ENCODE peak calls at places on chromosomes 4 and X, in seven cellular contexts. One of them, this sample, is unnamed.

GRCh38 chr4:41060352-41061318 is 153.7 kb downstream of the APBB2 start:
- DNase-seq in stomach: no peak
- DNase-seq in tibial nerve: no peak
- DNase-seq in cardiac muscle cell: no peak
- DNase-seq in lower lobe of right lung: no peak
- DNase-seq in transverse colon: peak
- DNase-seq in stimulated activated CD4-positive, alpha-beta T cell treated with anti-CD3 and anti-CD28 coated beads, Interleukin-4, amount 100 ng/mL, for 24 hours: no peak
- DNase-seq in this sample: no peak

GRCh38 chr4:7828011-7828720 is 111.5 kb downstream of the AFAP1 start:
- DNase-seq in stomach: peak
- DNase-seq in tibial nerve: peak
- DNase-seq in cardiac muscle cell: no peak
- DNase-seq in lower lobe of right lung: peak
- DNase-seq in transverse colon: peak
- DNase-seq in stimulated activated CD4-positive, alpha-beta T cell treated with anti-CD3 and anti-CD28 coated beads, Interleukin-4, amount 100 ng/mL, for 24 hours: peak
- DNase-seq in this sample: peak

GRCh38 chrX:154548028-154548316 is 552 bp downstream of the IKBKG start:
- DNase-seq in stomach: no peak
- DNase-seq in tibial nerve: no peak
- DNase-seq in cardiac muscle cell: no peak
- DNase-seq in lower lobe of right lung: no peak
- DNase-seq in transverse colon: no peak
- DNase-seq in stimulated activated CD4-positive, alpha-beta T cell treated with anti-CD3 and anti-CD28 coated beads, Interleukin-4, amount 100 ng/mL, for 24 hours: no peak
- DNase-seq in this sample: no peak

GRCh38 chrX:101659601-101660063 is at the start of gene ARMCX2:
- DNase-seq in stomach: peak
- DNase-seq in tibial nerve: peak
- DNase-seq in cardiac muscle cell: peak
- DNase-seq in lower lobe of right lung: peak
- DNase-seq in transverse colon: peak
- DNase-seq in stimulated activated CD4-positive, alpha-beta T cell treated with anti-CD3 and anti-CD28 coated beads, Interleukin-4, amount 100 ng/mL, for 24 hours: no peak
- DNase-seq in this sample: peak

GRCh38 chr4:15888515-15888914 is 50.0 kb downstream of the FGFBP1 start:
- DNase-seq in stomach: no peak
- DNase-seq in tibial nerve: no peak
- DNase-seq in cardiac muscle cell: no peak
- DNase-seq in lower lobe of right lung: no peak
- DNase-seq in transverse colon: no peak
- DNase-seq in stimulated activated CD4-positive, alpha-beta T cell treated with anti-CD3 and anti-CD28 coated beads, Interleukin-4, amount 100 ng/mL, for 24 hours: no peak
- DNase-seq in this sample: no peak

GRCh38 chrX:43939187-43939926 is 33.8 kb downstream of the NDP start:
- DNase-seq in stomach: no peak
- DNase-seq in tibial nerve: no peak
- DNase-seq in cardiac muscle cell: no peak
- DNase-seq in lower lobe of right lung: no peak
- DNase-seq in transverse colon: no peak
- DNase-seq in stimulated activated CD4-positive, alpha-beta T cell treated with anti-CD3 and anti-CD28 coated beads, Interleukin-4, amount 100 ng/mL, for 24 hours: no peak
- DNase-seq in this sample: no peak

GRCh38 chr4:106628616-106629606 is 260.3 kb upstream of the GIMD1 start:
- DNase-seq in stomach: no peak
- DNase-seq in tibial nerve: no peak
- DNase-seq in cardiac muscle cell: no peak
- DNase-seq in lower lobe of right lung: no peak
- DNase-seq in transverse colon: no peak
- DNase-seq in stimulated activated CD4-positive, alpha-beta T cell treated with anti-CD3 and anti-CD28 coated beads, Interleukin-4, amount 100 ng/mL, for 24 hours: no peak
- DNase-seq in this sample: no peak

GRCh38 chrX:138756234-138756633 is 44.7 kb upstream of the FGF13 start:
- DNase-seq in stomach: no peak
- DNase-seq in tibial nerve: peak
- DNase-seq in cardiac muscle cell: peak
- DNase-seq in lower lobe of right lung: peak
- DNase-seq in transverse colon: no peak
- DNase-seq in stimulated activated CD4-positive, alpha-beta T cell treated with anti-CD3 and anti-CD28 coated beads, Interleukin-4, amount 100 ng/mL, for 24 hours: no peak
- DNase-seq in this sample: no peak

GRCh38 chr4:140099993-140100392 is 54.0 kb downstream of the MAML3 start:
- DNase-seq in stomach: no peak
- DNase-seq in tibial nerve: peak
- DNase-seq in cardiac muscle cell: no peak
- DNase-seq in lower lobe of right lung: peak
- DNase-seq in transverse colon: peak
- DNase-seq in stimulated activated CD4-positive, alpha-beta T cell treated with anti-CD3 and anti-CD28 coated beads, Interleukin-4, amount 100 ng/mL, for 24 hours: no peak
- DNase-seq in this sample: peak

GRCh38 chr4:48141048-48141447 is 7.0 kb upstream of the TXK start:
- DNase-seq in stomach: no peak
- DNase-seq in tibial nerve: no peak
- DNase-seq in cardiac muscle cell: peak
- DNase-seq in lower lobe of right lung: no peak
- DNase-seq in transverse colon: no peak
- DNase-seq in stimulated activated CD4-positive, alpha-beta T cell treated with anti-CD3 and anti-CD28 coated beads, Interleukin-4, amount 100 ng/mL, for 24 hours: no peak
- DNase-seq in this sample: no peak

GRCh38 chr4:10546-10870 is 42.6 kb upstream of the ZNF595 start:
- DNase-seq in stomach: no peak
- DNase-seq in tibial nerve: no peak
- DNase-seq in cardiac muscle cell: no peak
- DNase-seq in lower lobe of right lung: no peak
- DNase-seq in transverse colon: no peak
- DNase-seq in stimulated activated CD4-positive, alpha-beta T cell treated with anti-CD3 and anti-CD28 coated beads, Interleukin-4, amount 100 ng/mL, for 24 hours: no peak
- DNase-seq in this sample: no peak

GRCh38 chrX:84320606-84321005 is 132.6 kb upstream of the RPS6KA6 start:
- DNase-seq in stomach: no peak
- DNase-seq in tibial nerve: no peak
- DNase-seq in cardiac muscle cell: no peak
- DNase-seq in lower lobe of right lung: no peak
- DNase-seq in transverse colon: no peak
- DNase-seq in stimulated activated CD4-positive, alpha-beta T cell treated with anti-CD3 and anti-CD28 coated beads, Interleukin-4, amount 100 ng/mL, for 24 hours: no peak
- DNase-seq in this sample: no peak

GRCh38 chr4:119825696-119826095 is 197.1 kb upstream of the PDE5A start:
- DNase-seq in stomach: no peak
- DNase-seq in tibial nerve: no peak
- DNase-seq in cardiac muscle cell: no peak
- DNase-seq in lower lobe of right lung: no peak
- DNase-seq in transverse colon: no peak
- DNase-seq in stimulated activated CD4-positive, alpha-beta T cell treated with anti-CD3 and anti-CD28 coated beads, Interleukin-4, amount 100 ng/mL, for 24 hours: no peak
- DNase-seq in this sample: no peak

GRCh38 chr4:37392540-37393255 is 148.2 kb downstream of the NWD2 start:
- DNase-seq in stomach: peak
- DNase-seq in tibial nerve: peak
- DNase-seq in cardiac muscle cell: no peak
- DNase-seq in lower lobe of right lung: peak
- DNase-seq in transverse colon: peak
- DNase-seq in stimulated activated CD4-positive, alpha-beta T cell treated with anti-CD3 and anti-CD28 coated beads, Interleukin-4, amount 100 ng/mL, for 24 hours: no peak
- DNase-seq in this sample: no peak

GRCh38 chr4:9800878-9801277 is 19.4 kb downstream of the DRD5 start:
- DNase-seq in stomach: no peak
- DNase-seq in tibial nerve: no peak
- DNase-seq in cardiac muscle cell: no peak
- DNase-seq in lower lobe of right lung: no peak
- DNase-seq in transverse colon: no peak
- DNase-seq in stimulated activated CD4-positive, alpha-beta T cell treated with anti-CD3 and anti-CD28 coated beads, Interleukin-4, amount 100 ng/mL, for 24 hours: no peak
- DNase-seq in this sample: no peak

GRCh38 chrX:154987940-154988339 is 34.6 kb downstream of the F8 start:
- DNase-seq in stomach: no peak
- DNase-seq in tibial nerve: no peak
- DNase-seq in cardiac muscle cell: no peak
- DNase-seq in lower lobe of right lung: no peak
- DNase-seq in transverse colon: no peak
- DNase-seq in stimulated activated CD4-positive, alpha-beta T cell treated with anti-CD3 and anti-CD28 coated beads, Interleukin-4, amount 100 ng/mL, for 24 hours: no peak
- DNase-seq in this sample: no peak

GRCh38 chr4:178784491-178784890 is 1342.3 kb upstream of the AGA start:
- DNase-seq in stomach: no peak
- DNase-seq in tibial nerve: no peak
- DNase-seq in cardiac muscle cell: no peak
- DNase-seq in lower lobe of right lung: no peak
- DNase-seq in transverse colon: no peak
- DNase-seq in stimulated activated CD4-positive, alpha-beta T cell treated with anti-CD3 and anti-CD28 coated beads, Interleukin-4, amount 100 ng/mL, for 24 hours: no peak
- DNase-seq in this sample: no peak

GRCh38 chr4:7389719-7390118 is 45.0 kb downstream of the PSAPL1 start:
- DNase-seq in stomach: peak
- DNase-seq in tibial nerve: no peak
- DNase-seq in cardiac muscle cell: no peak
- DNase-seq in lower lobe of right lung: peak
- DNase-seq in transverse colon: peak
- DNase-seq in stimulated activated CD4-positive, alpha-beta T cell treated with anti-CD3 and anti-CD28 coated beads, Interleukin-4, amount 100 ng/mL, for 24 hours: no peak
- DNase-seq in this sample: no peak

GRCh38 chr4:73019462-73020047 is 50.0 kb downstream of the COX18 start:
- DNase-seq in stomach: no peak
- DNase-seq in tibial nerve: peak
- DNase-seq in cardiac muscle cell: peak
- DNase-seq in lower lobe of right lung: no peak
- DNase-seq in transverse colon: no peak
- DNase-seq in stimulated activated CD4-positive, alpha-beta T cell treated with anti-CD3 and anti-CD28 coated beads, Interleukin-4, amount 100 ng/mL, for 24 hours: peak
- DNase-seq in this sample: no peak

GRCh38 chr4:16140520-16141249 is 56.9 kb upstream of the PROM1 start:
- DNase-seq in stomach: peak
- DNase-seq in tibial nerve: peak
- DNase-seq in cardiac muscle cell: peak
- DNase-seq in lower lobe of right lung: no peak
- DNase-seq in transverse colon: peak
- DNase-seq in stimulated activated CD4-positive, alpha-beta T cell treated with anti-CD3 and anti-CD28 coated beads, Interleukin-4, amount 100 ng/mL, for 24 hours: no peak
- DNase-seq in this sample: no peak

GRCh38 chr4:166134285-166134684 is 261.2 kb downstream of the TLL1 start:
- DNase-seq in stomach: no peak
- DNase-seq in tibial nerve: no peak
- DNase-seq in cardiac muscle cell: no peak
- DNase-seq in lower lobe of right lung: no peak
- DNase-seq in transverse colon: no peak
- DNase-seq in stimulated activated CD4-positive, alpha-beta T cell treated with anti-CD3 and anti-CD28 coated beads, Interleukin-4, amount 100 ng/mL, for 24 hours: no peak
- DNase-seq in this sample: no peak

GRCh38 chrX:13165747-13166146 is 121.3 kb upstream of the FAM9C start:
- DNase-seq in stomach: no peak
- DNase-seq in tibial nerve: no peak
- DNase-seq in cardiac muscle cell: no peak
- DNase-seq in lower lobe of right lung: no peak
- DNase-seq in transverse colon: no peak
- DNase-seq in stimulated activated CD4-positive, alpha-beta T cell treated with anti-CD3 and anti-CD28 coated beads, Interleukin-4, amount 100 ng/mL, for 24 hours: no peak
- DNase-seq in this sample: no peak

GRCh38 chrX:139783959-139784358 is 76.0 kb upstream of the MCF2 start:
- DNase-seq in stomach: no peak
- DNase-seq in tibial nerve: no peak
- DNase-seq in cardiac muscle cell: no peak
- DNase-seq in lower lobe of right lung: no peak
- DNase-seq in transverse colon: no peak
- DNase-seq in stimulated activated CD4-positive, alpha-beta T cell treated with anti-CD3 and anti-CD28 coated beads, Interleukin-4, amount 100 ng/mL, for 24 hours: no peak
- DNase-seq in this sample: no peak

GRCh38 chr4:185504098-185505047 is 30.9 kb downstream of the PDLIM3 start:
- DNase-seq in stomach: peak
- DNase-seq in tibial nerve: peak
- DNase-seq in cardiac muscle cell: no peak
- DNase-seq in lower lobe of right lung: peak
- DNase-seq in transverse colon: peak
- DNase-seq in stimulated activated CD4-positive, alpha-beta T cell treated with anti-CD3 and anti-CD28 coated beads, Interleukin-4, amount 100 ng/mL, for 24 hours: no peak
- DNase-seq in this sample: no peak

GRCh38 chr4:84384801-84385582 is 114.1 kb downstream of the NKX6-1 start:
- DNase-seq in stomach: no peak
- DNase-seq in tibial nerve: no peak
- DNase-seq in cardiac muscle cell: no peak
- DNase-seq in lower lobe of right lung: no peak
- DNase-seq in transverse colon: no peak
- DNase-seq in stimulated activated CD4-positive, alpha-beta T cell treated with anti-CD3 and anti-CD28 coated beads, Interleukin-4, amount 100 ng/mL, for 24 hours: no peak
- DNase-seq in this sample: no peak

GRCh38 chrX:78329486-78329885 is 2.1 kb upstream of the CYSLTR1 start:
- DNase-seq in stomach: no peak
- DNase-seq in tibial nerve: no peak
- DNase-seq in cardiac muscle cell: no peak
- DNase-seq in lower lobe of right lung: no peak
- DNase-seq in transverse colon: peak
- DNase-seq in stimulated activated CD4-positive, alpha-beta T cell treated with anti-CD3 and anti-CD28 coated beads, Interleukin-4, amount 100 ng/mL, for 24 hours: peak
- DNase-seq in this sample: peak

GRCh38 chr4:107913283-107913899 is 18.0 kb upstream of the CYP2U1 start:
- DNase-seq in stomach: no peak
- DNase-seq in tibial nerve: peak
- DNase-seq in cardiac muscle cell: peak
- DNase-seq in lower lobe of right lung: no peak
- DNase-seq in transverse colon: peak
- DNase-seq in stimulated activated CD4-positive, alpha-beta T cell treated with anti-CD3 and anti-CD28 coated beads, Interleukin-4, amount 100 ng/mL, for 24 hours: peak
- DNase-seq in this sample: no peak

GRCh38 chrX:94045724-94046123 is 371.7 kb downstream of the FAM133A start:
- DNase-seq in stomach: no peak
- DNase-seq in tibial nerve: no peak
- DNase-seq in cardiac muscle cell: no peak
- DNase-seq in lower lobe of right lung: no peak
- DNase-seq in transverse colon: no peak
- DNase-seq in stimulated activated CD4-positive, alpha-beta T cell treated with anti-CD3 and anti-CD28 coated beads, Interleukin-4, amount 100 ng/mL, for 24 hours: no peak
- DNase-seq in this sample: no peak